ENCODE peak calls at places on chromosomes 2 and 18, in six cellular contexts. One of them, this sample, is unnamed. For H3K4me1, the result is how much of the 10 kb centered on the place peaks cover.

GRCh38 chr2:209960676-209961630 is 41.5 kb upstream of the RPE start:
- DNase-seq in upper lobe of left lung: no peak
- DNase-seq in H1: peak
- DNase-seq in breast epithelium: no peak
- DNase-seq in heart left ventricle: peak
- DNase-seq in sigmoid colon: no peak
- DNase-seq in this sample: peak

GRCh38 chr2:143530753-143531152 is 401.5 kb downstream of the ARHGAP15 start:
- DNase-seq in heart left ventricle: no peak
- DNase-seq in H1: no peak
- DNase-seq in upper lobe of left lung: no peak
- DNase-seq in sigmoid colon: no peak
- DNase-seq in breast epithelium: no peak
- DNase-seq in this sample: no peak

GRCh38 chr2:84495539-84496146 is 20.7 kb upstream of the DNAH6 start:
- DNase-seq in upper lobe of left lung: no peak
- DNase-seq in H1: no peak
- DNase-seq in sigmoid colon: no peak
- DNase-seq in heart left ventricle: no peak
- DNase-seq in breast epithelium: no peak
- DNase-seq in this sample: no peak

GRCh38 chr2:19987936-19988335 is 2.0 kb downstream of the WDR35 start:
- DNase-seq in breast epithelium: no peak
- DNase-seq in heart left ventricle: no peak
- DNase-seq in H1: no peak
- DNase-seq in upper lobe of left lung: no peak
- DNase-seq in sigmoid colon: no peak
- DNase-seq in this sample: no peak

GRCh38 chr2:15889800-15890498 is 50.4 kb upstream of the MYCN start:
- DNase-seq in breast epithelium: no peak
- DNase-seq in upper lobe of left lung: peak
- DNase-seq in sigmoid colon: no peak
- DNase-seq in H1: no peak
- DNase-seq in heart left ventricle: no peak
- DNase-seq in this sample: no peak

GRCh38 chr2:37415128-37415817 is 70.8 kb downstream of the QPCT start:
- DNase-seq in H1: no peak
- DNase-seq in breast epithelium: no peak
- DNase-seq in upper lobe of left lung: peak
- DNase-seq in sigmoid colon: no peak
- DNase-seq in heart left ventricle: no peak
- DNase-seq in this sample: no peak

GRCh38 chr2:54572636-54573531 is 116.8 kb downstream of the SPTBN1 start:
- DNase-seq in breast epithelium: no peak
- DNase-seq in upper lobe of left lung: no peak
- DNase-seq in H1: no peak
- DNase-seq in sigmoid colon: no peak
- DNase-seq in heart left ventricle: no peak
- DNase-seq in this sample: no peak

GRCh38 chr18:22846697-22847096 is 86.4 kb upstream of the RBBP8 start:
- DNase-seq in sigmoid colon: no peak
- DNase-seq in upper lobe of left lung: no peak
- DNase-seq in heart left ventricle: no peak
- DNase-seq in H1: no peak
- DNase-seq in breast epithelium: no peak
- DNase-seq in this sample: no peak

GRCh38 chr2:68789603-68790002 is 55.0 kb downstream of the ARHGAP25 start:
- DNase-seq in sigmoid colon: no peak
- DNase-seq in heart left ventricle: no peak
- DNase-seq in breast epithelium: no peak
- DNase-seq in H1: no peak
- DNase-seq in upper lobe of left lung: no peak
- DNase-seq in this sample: peak

GRCh38 chr2:222410534-222410933 is 13.8 kb upstream of the SGPP2 start:
- DNase-seq in upper lobe of left lung: no peak
- DNase-seq in H1: no peak
- DNase-seq in heart left ventricle: no peak
- DNase-seq in breast epithelium: no peak
- DNase-seq in sigmoid colon: no peak
- DNase-seq in this sample: no peak

GRCh38 chr18:41378628-41379027 is 576.4 kb upstream of the PIK3C3 start:
- DNase-seq in upper lobe of left lung: no peak
- DNase-seq in heart left ventricle: no peak
- DNase-seq in H1: no peak
- DNase-seq in sigmoid colon: no peak
- DNase-seq in breast epithelium: no peak
- DNase-seq in this sample: no peak

GRCh38 chr2:55779459-55780421 is 86.1 kb upstream of the PNPT1 start:
- DNase-seq in sigmoid colon: no peak
- DNase-seq in upper lobe of left lung: no peak
- DNase-seq in H1: no peak
- DNase-seq in breast epithelium: peak
- DNase-seq in heart left ventricle: no peak
- DNase-seq in this sample: no peak

GRCh38 chr18:48294894-48295585 is 114.1 kb downstream of the ZBTB7C start:
- DNase-seq in heart left ventricle: no peak
- DNase-seq in sigmoid colon: no peak
- DNase-seq in upper lobe of left lung: no peak
- DNase-seq in breast epithelium: peak
- DNase-seq in H1: no peak
- DNase-seq in this sample: no peak

GRCh38 chr2:5798083-5798482 is 105.9 kb downstream of the SOX11 start:
- DNase-seq in breast epithelium: no peak
- DNase-seq in upper lobe of left lung: no peak
- DNase-seq in sigmoid colon: no peak
- DNase-seq in H1: no peak
- DNase-seq in heart left ventricle: no peak
- DNase-seq in this sample: no peak

GRCh38 chr2:120877409-120877808 is 141.7 kb downstream of the GLI2 start:
- DNase-seq in breast epithelium: no peak
- DNase-seq in sigmoid colon: no peak
- DNase-seq in H1: no peak
- DNase-seq in upper lobe of left lung: no peak
- DNase-seq in heart left ventricle: no peak
- DNase-seq in this sample: no peak

GRCh38 chr2:9582624-9583023 is 27.0 kb upstream of the ADAM17 start:
- DNase-seq in breast epithelium: no peak
- DNase-seq in H1: no peak
- DNase-seq in upper lobe of left lung: no peak
- DNase-seq in sigmoid colon: no peak
- DNase-seq in heart left ventricle: no peak
- DNase-seq in this sample: no peak

GRCh38 chr2:161418715-161419337 is 2.7 kb downstream of the TBR1 start:
- DNase-seq in sigmoid colon: no peak
- DNase-seq in H1: peak
- DNase-seq in heart left ventricle: no peak
- DNase-seq in upper lobe of left lung: peak
- DNase-seq in breast epithelium: no peak
- DNase-seq in this sample: no peak

GRCh38 chr2:144553379-144553778 is 33.5 kb upstream of the ZEB2 start:
- DNase-seq in H1: no peak
- DNase-seq in breast epithelium: no peak
- DNase-seq in upper lobe of left lung: no peak
- DNase-seq in heart left ventricle: no peak
- DNase-seq in sigmoid colon: no peak
- DNase-seq in this sample: no peak

GRCh38 chr2:219177594-219178376 is at the start of gene RETREG2:
- DNase-seq in breast epithelium: peak
- DNase-seq in sigmoid colon: peak
- DNase-seq in upper lobe of left lung: peak
- DNase-seq in H1: peak
- DNase-seq in heart left ventricle: peak
- DNase-seq in this sample: peak
- TF ChIP-seq POLR2A in breast epithelium: peak
- TF ChIP-seq POLR2A in sigmoid colon: peak
- TF ChIP-seq POLR2A in upper lobe of left lung: peak
- TF ChIP-seq POLR2A in H1: no peak
- TF ChIP-seq POLR2A in heart left ventricle: peak
- TF ChIP-seq POLR2A in this sample: peak

DNA sequence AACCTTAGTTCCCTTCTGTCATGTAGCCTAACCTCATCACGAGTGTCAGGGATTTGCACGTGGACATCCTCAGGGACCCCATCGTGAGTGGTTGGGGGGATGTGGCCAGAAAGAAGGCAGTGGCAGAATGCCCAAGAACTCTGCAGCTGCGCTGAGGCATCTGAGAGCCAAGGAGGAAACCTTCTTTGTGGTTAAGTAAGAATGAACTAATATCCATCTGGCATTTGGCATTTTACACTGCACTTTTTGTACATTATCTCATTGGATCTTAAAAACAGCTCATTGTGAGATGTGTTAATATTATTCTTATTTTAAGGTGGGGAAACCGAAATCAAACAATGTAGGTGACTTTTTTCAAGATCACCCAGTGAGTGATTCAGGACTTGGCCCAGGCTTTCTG is 32.6 kb upstream of the APCDD1 start:
- DNase-seq in heart left ventricle: no peak
- DNase-seq in upper lobe of left lung: no peak
- DNase-seq in H1: no peak
- DNase-seq in sigmoid colon: no peak
- DNase-seq in breast epithelium: no peak
- DNase-seq in this sample: no peak
- H3K4me1 ChIP-seq in heart left ventricle: under half
- H3K4me1 ChIP-seq in upper lobe of left lung: under half
- H3K4me1 ChIP-seq in H1: under half
- H3K4me1 ChIP-seq in sigmoid colon: under half
- H3K4me1 ChIP-seq in breast epithelium: under half
- H3K4me1 ChIP-seq in this sample: under half

GRCh38 chr18:70331456-70332097 is 42.7 kb downstream of the SOCS6 start:
- DNase-seq in breast epithelium: no peak
- DNase-seq in H1: no peak
- DNase-seq in heart left ventricle: no peak
- DNase-seq in upper lobe of left lung: no peak
- DNase-seq in sigmoid colon: no peak
- DNase-seq in this sample: no peak

GRCh38 chr18:70332694-70333093 is 43.8 kb downstream of the SOCS6 start:
- DNase-seq in H1: no peak
- DNase-seq in heart left ventricle: no peak
- DNase-seq in upper lobe of left lung: no peak
- DNase-seq in breast epithelium: no peak
- DNase-seq in sigmoid colon: no peak
- DNase-seq in this sample: no peak

GRCh38 chr18:70333316-70333715 is 44.5 kb downstream of the SOCS6 start:
- DNase-seq in sigmoid colon: no peak
- DNase-seq in H1: no peak
- DNase-seq in heart left ventricle: no peak
- DNase-seq in breast epithelium: no peak
- DNase-seq in upper lobe of left lung: no peak
- DNase-seq in this sample: no peak

GRCh38 chr18:70329076-70329475 is 40.2 kb downstream of the SOCS6 start:
- DNase-seq in upper lobe of left lung: no peak
- DNase-seq in sigmoid colon: no peak
- DNase-seq in heart left ventricle: no peak
- DNase-seq in breast epithelium: no peak
- DNase-seq in H1: no peak
- DNase-seq in this sample: no peak

DNA sequence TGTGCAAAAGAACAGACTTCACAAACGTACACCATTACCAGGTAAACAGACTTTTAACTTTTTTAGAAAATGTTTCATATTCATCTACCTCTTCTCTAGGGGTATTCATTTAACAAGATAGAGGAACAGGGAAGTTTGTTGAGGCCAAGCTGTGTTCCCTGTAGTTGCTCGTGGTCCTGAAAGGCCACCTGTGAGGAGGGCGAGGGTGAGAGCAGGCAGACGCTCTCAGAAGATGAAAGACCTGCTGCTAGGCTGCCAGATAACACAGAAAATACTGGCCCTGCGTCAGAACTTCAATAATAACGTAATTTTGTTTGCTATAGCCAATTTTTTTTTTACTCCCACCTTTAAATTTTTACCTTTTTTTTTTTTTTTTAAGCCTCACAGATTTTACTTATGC is 42.0 kb downstream of the SOCS6 start:
- DNase-seq in upper lobe of left lung: no peak
- DNase-seq in breast epithelium: no peak
- DNase-seq in heart left ventricle: no peak
- DNase-seq in H1: no peak
- DNase-seq in sigmoid colon: no peak
- DNase-seq in this sample: no peak
- H3K27ac ChIP-seq in upper lobe of left lung: no peak
- H3K27ac ChIP-seq in breast epithelium: no peak
- H3K27ac ChIP-seq in heart left ventricle: no peak
- H3K27ac ChIP-seq in H1: no peak
- H3K27ac ChIP-seq in sigmoid colon: no peak
- H3K27ac ChIP-seq in this sample: no peak

GRCh38 chr2:42047488-42048317 is at the start of gene PKDCC:
- DNase-seq in upper lobe of left lung: peak
- DNase-seq in sigmoid colon: peak
- DNase-seq in breast epithelium: peak
- DNase-seq in H1: peak
- DNase-seq in heart left ventricle: peak
- DNase-seq in this sample: peak
- TF ChIP-seq POLR2A in upper lobe of left lung: no peak
- TF ChIP-seq POLR2A in sigmoid colon: peak
- TF ChIP-seq POLR2A in breast epithelium: no peak
- TF ChIP-seq POLR2A in H1: no peak
- TF ChIP-seq POLR2A in heart left ventricle: peak
- TF ChIP-seq POLR2A in this sample: no peak

DNA sequence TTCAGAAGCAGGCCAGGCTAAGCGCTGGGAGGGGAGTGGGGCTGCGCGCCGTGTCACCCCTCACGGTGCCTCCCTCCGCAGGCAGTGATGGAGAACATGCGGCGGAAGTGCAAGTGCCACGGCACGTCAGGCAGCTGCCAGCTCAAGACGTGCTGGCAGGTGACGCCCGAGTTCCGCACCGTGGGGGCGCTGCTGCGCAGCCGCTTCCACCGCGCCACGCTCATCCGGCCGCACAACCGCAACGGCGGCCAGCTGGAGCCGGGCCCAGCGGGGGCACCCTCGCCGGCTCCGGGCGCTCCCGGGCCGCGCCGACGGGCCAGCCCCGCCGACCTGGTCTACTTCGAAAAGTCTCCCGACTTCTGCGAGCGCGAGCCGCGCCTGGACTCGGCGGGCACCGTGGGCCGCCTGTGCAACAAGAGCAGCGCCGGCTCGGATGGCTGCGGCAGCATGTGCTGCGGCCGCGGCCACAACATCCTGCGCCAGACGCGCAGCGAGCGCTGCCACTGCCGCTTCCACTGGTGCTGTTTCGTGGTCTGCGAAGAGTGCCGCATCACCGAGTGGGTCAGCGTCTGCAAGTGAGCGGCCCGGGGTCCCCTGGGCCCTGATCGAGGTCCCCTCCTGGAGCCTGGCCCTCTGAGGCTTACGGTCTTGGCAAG is 12.2 kb downstream of the WNT10A start:
- DNase-seq in H1: peak
- DNase-seq in breast epithelium: no peak
- DNase-seq in heart left ventricle: peak
- DNase-seq in sigmoid colon: no peak
- DNase-seq in upper lobe of left lung: peak
- DNase-seq in this sample: peak
- H3K4me1 ChIP-seq in H1: under half
- H3K4me1 ChIP-seq in breast epithelium: under half
- H3K4me1 ChIP-seq in heart left ventricle: under half
- H3K4me1 ChIP-seq in sigmoid colon: under half
- H3K4me1 ChIP-seq in upper lobe of left lung: under half
- H3K4me1 ChIP-seq in this sample: under half

DNA sequence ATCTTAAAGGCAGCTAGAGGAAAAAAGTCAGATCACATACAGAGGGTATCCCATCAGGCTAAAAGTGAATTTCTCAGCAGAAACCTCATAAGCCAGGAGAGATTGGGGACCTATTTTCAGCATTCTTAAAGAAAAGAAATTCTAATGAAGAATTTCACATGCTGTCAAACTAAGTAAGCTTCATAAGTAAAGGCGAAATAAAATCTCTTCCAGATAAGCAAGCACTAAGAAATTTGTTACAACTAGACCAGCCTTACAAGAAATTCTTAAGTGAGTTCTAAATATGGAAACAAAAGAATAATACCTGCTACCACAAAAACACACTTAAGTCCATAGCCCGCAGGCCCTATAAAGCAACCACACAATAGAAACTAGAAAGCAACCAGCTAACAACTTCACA is 186.1 kb downstream of the ETAA1 start:
- DNase-seq in heart left ventricle: no peak
- DNase-seq in upper lobe of left lung: no peak
- DNase-seq in H1: no peak
- DNase-seq in breast epithelium: no peak
- DNase-seq in sigmoid colon: no peak
- DNase-seq in this sample: no peak
- H3K27ac ChIP-seq in heart left ventricle: no peak
- H3K27ac ChIP-seq in upper lobe of left lung: no peak
- H3K27ac ChIP-seq in H1: no peak
- H3K27ac ChIP-seq in breast epithelium: no peak
- H3K27ac ChIP-seq in sigmoid colon: no peak
- H3K27ac ChIP-seq in this sample: no peak

This sample was measured in Peyer's patch.